ENCODE peak calls at places on chromosomes 5 and 9, in six cellular contexts. E is adipocyte, U is GM10248, P is cardiac muscle cell, Q is endothelial cell, I is fibroblast of villous mesenchyme. R is an unnamed sample.

GRCh38 chr9:131835132-131835910 is 95.4 kb upstream of the RAPGEF1 start:
- DNase-seq in E (no peak), U (no peak), Q (no peak), P (no peak), I (no peak), R (no peak)

GRCh38 chr5:165630211-165630866 is 2124.9 kb downstream of the MAT2B start:
- DNase-seq in I (peak), P (peak), Q (peak), U (peak), E (peak), R (no peak)

GRCh38 chr5:58440882-58441281 is 19.0 kb downstream of the PLK2 start:
- DNase-seq in Q (no peak), P (no peak), I (no peak), U (no peak), E (no peak), R (no peak)

GRCh38 chr9:76560481-76560891 is 101.5 kb downstream of the GCNT1 start:
- DNase-seq in U (no peak), P (no peak), E (peak), Q (no peak), I (peak), R (no peak)

GRCh38 chr9:112283854-112284253 is 49.6 kb downstream of the PTBP3 start:
- DNase-seq in U (no peak), P (no peak), E (no peak), I (no peak), Q (no peak), R (no peak)

GRCh38 chr5:39194466-39195136 is 24.8 kb downstream of the FYB1 start:
- DNase-seq in I (peak), U (no peak), P (no peak), E (peak), Q (no peak), R (no peak)

GRCh38 chr5:113167985-113168384 is 191.4 kb downstream of the DCP2 start:
- DNase-seq in U (no peak), Q (no peak), P (no peak), E (no peak), I (no peak), R (no peak)

GRCh38 chr5:179858241-179858585 is 404 bp downstream of the MRNIP start:
- DNase-seq in I (peak), P (peak), U (peak), Q (peak), E (peak), R (no peak)

GRCh38 chr5:112186401-112186990 is 232.6 kb downstream of the EPB41L4A start:
- DNase-seq in E (peak), U (peak), I (peak), Q (peak), P (peak), R (no peak)

GRCh38 chr9:113940077-113940476 is 64.0 kb downstream of the ZNF618 start:
- DNase-seq in Q (no peak), I (peak), P (no peak), U (no peak), E (no peak), R (no peak)

GRCh38 chr9:114777841-114778240 is 28.0 kb downstream of the TNFSF15 start:
- DNase-seq in I (no peak), P (no peak), Q (no peak), U (no peak), E (no peak), R (no peak)

GRCh38 chr9:125631391-125632085 is 75.5 kb downstream of the MAPKAP1 start:
- DNase-seq in Q (peak), E (peak), I (peak), U (peak), P (peak), R (no peak)

GRCh38 chr9:129491486-129491855 is 129.4 kb downstream of the C9orf50 start:
- DNase-seq in Q (no peak), U (no peak), P (no peak), I (peak), E (no peak), R (peak)